ENCODE peak calls at places on chromosomes 2 and 18, in six cellular contexts. Z, Q, M, H, Y and N are unnamed samples.

GRCh38 chr18:49841236-49842217 is 28.2 kb upstream of the ACAA2 start:
- DNase-seq in Y (no peak), Z (no peak), H (no peak), Q (no peak), M (no peak), N (no peak)

GRCh38 chr18:41146301-41146700 is 808.7 kb upstream of the PIK3C3 start:
- DNase-seq in H (no peak), Y (no peak), Z (no peak), Q (no peak), M (no peak), N (no peak)

GRCh38 chr2:10254373-10255188 is 48.1 kb upstream of the HPCAL1 start:
- DNase-seq in H (peak), Q (no peak), Z (no peak), Y (no peak), M (peak), N (peak)

GRCh38 chr2:36707050-36707449 is 10.5 kb downstream of the VIT start:
- DNase-seq in M (peak), H (peak), Y (no peak), Z (no peak), Q (no peak), N (no peak)

GRCh38 chr2:231930601-231931281 is 4.5 kb upstream of the NPPC start:
- DNase-seq in Z (no peak), M (no peak), Q (no peak), H (no peak), Y (no peak), N (no peak)

GRCh38 chr2:204437815-204438766 is 107.2 kb upstream of the PARD3B start:
- DNase-seq in Y (no peak), M (no peak), Q (peak), H (no peak), Z (no peak), N (no peak)

GRCh38 chr2:174397773-174398172 is 2.2 kb downstream of the SCRN3 start:
- DNase-seq in Z (no peak), H (no peak), Y (no peak), Q (no peak), M (no peak), N (no peak)

GRCh38 chr18:49814147-49814499 is 790 bp upstream of the ACAA2 start:
- DNase-seq in Y (no peak), H (peak), Z (peak), M (peak), Q (peak), N (peak)

GRCh38 chr2:181885096-181885495 is 6.4 kb upstream of the ITPRID2 start:
- DNase-seq in Y (no peak), M (no peak), Z (no peak), H (no peak), Q (no peak), N (no peak)

GRCh38 chr2:109129356-109129920 is 433 bp downstream of the SH3RF3 start:
- DNase-seq in Y (no peak), Q (no peak), H (no peak), Z (peak), M (no peak), N (peak)

GRCh38 chr2:148928395-148928794 is 53.4 kb downstream of the KIF5C start:
- DNase-seq in Y (no peak), Z (no peak), M (no peak), H (no peak), Q (no peak), N (no peak)

GRCh38 chr18:35376393-35376741 is 770 bp downstream of the ZNF396 start:
- DNase-seq in M (no peak), H (peak), Z (no peak), Y (no peak), Q (no peak), N (no peak)

GRCh38 chr2:47503481-47504070 is 100.6 kb downstream of the MSH2 start:
- DNase-seq in Q (no peak), Y (peak), Z (no peak), M (no peak), H (no peak), N (no peak)

GRCh38 chr2:197205590-197206215 is 104.9 kb downstream of the ANKRD44 start:
- DNase-seq in Q (no peak), M (no peak), Z (no peak), Y (peak), H (no peak), N (no peak)

GRCh38 chr2:72994991-72995380 is 76.5 kb downstream of the SFXN5 start:
- DNase-seq in M (no peak), Q (no peak), Y (no peak), H (no peak), Z (no peak), N (no peak)

GRCh38 chr2:46690825-46691224 is 211.5 kb downstream of the TMEM247 start:
- DNase-seq in Q (peak), M (peak), Z (no peak), H (peak), Y (no peak), N (peak)

GRCh38 chr2:209614630-209615369 is 156.8 kb upstream of the UNC80 start:
- DNase-seq in M (no peak), Q (no peak), H (no peak), Y (no peak), Z (no peak), N (no peak)

GRCh38 chr2:12728221-12728777 is 11.6 kb downstream of the TRIB2 start:
- DNase-seq in Z (no peak), H (no peak), Y (peak), Q (no peak), M (no peak), N (no peak)

GRCh38 chr2:12726271-12726670 is 9.5 kb downstream of the TRIB2 start:
- DNase-seq in H (no peak), Q (no peak), Z (no peak), Y (no peak), M (no peak), N (no peak)

GRCh38 chr2:12725238-12726187 is 8.8 kb downstream of the TRIB2 start:
- DNase-seq in Z (no peak), H (no peak), M (no peak), Q (no peak), Y (no peak), N (no peak)

GRCh38 chr2:12727085-12727484 is 10.3 kb downstream of the TRIB2 start:
- DNase-seq in Z (no peak), H (no peak), Q (no peak), M (no peak), Y (no peak), N (no peak)

DNA sequence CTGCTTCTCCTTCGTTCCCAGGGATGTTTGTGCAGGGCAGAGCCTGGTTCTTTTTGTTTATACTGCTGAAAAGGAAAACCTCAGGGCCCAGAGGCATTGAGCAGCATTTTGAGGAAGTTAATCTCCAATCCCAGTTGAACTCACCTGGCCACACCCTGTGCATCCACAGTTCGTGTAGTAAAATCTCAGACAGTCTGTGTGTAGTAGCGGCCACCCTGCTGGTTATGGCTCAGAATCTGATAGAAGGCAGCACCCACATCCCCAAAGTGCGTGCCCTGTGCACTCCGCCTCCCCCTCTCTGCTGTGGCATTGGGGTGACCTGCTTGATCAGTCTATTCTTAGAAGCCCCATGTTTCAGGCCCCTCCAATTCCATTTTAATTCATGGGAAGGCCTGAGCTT is 10.9 kb downstream of the TRIB2 start:
- DNase-seq in H (no peak), M (no peak), Z (no peak), Q (no peak), Y (no peak), N (no peak)
- TF ChIP-seq BHLHE40 in H (no peak), M (no peak), Z (no peak), Q (no peak), Y (no peak), N (no peak)

GRCh38 chr2:8426577-8426976 is 255.3 kb upstream of the ID2 start:
- DNase-seq in Q (no peak), Z (no peak), Y (no peak), M (no peak), H (no peak), N (no peak)

GRCh38 chr2:8424997-8425900 is 256.6 kb upstream of the ID2 start:
- DNase-seq in Q (no peak), M (no peak), Z (no peak), H (no peak), Y (peak), N (no peak)

GRCh38 chr2:8430628-8431027 is 251.2 kb upstream of the ID2 start:
- DNase-seq in Y (no peak), H (no peak), Z (no peak), Q (no peak), M (no peak), N (no peak)

GRCh38 chr2:8431446-8432125 is 250.3 kb upstream of the ID2 start:
- DNase-seq in Z (no peak), H (no peak), Y (no peak), Q (no peak), M (no peak), N (no peak)

GRCh38 chr2:8427211-8427610 is 254.6 kb upstream of the ID2 start:
- DNase-seq in Q (no peak), H (no peak), Z (no peak), Y (no peak), M (no peak), N (no peak)
- TF ChIP-seq BHLHE40 in Q (no peak), H (no peak), Z (no peak), Y (no peak), M (no peak), N (no peak)

GRCh38 chr2:19320813-19321212 is 37.6 kb downstream of the OSR1 start:
- DNase-seq in Y (no peak), H (no peak), Q (no peak), Z (no peak), M (peak), N (no peak)

GRCh38 chr2:19319064-19319463 is 39.4 kb downstream of the OSR1 start:
- DNase-seq in Q (no peak), Z (no peak), M (no peak), H (no peak), Y (no peak), N (no peak)

GRCh38 chr2:19319698-19320097 is 38.7 kb downstream of the OSR1 start:
- DNase-seq in M (no peak), H (no peak), Z (no peak), Y (no peak), Q (no peak), N (no peak)

DNA sequence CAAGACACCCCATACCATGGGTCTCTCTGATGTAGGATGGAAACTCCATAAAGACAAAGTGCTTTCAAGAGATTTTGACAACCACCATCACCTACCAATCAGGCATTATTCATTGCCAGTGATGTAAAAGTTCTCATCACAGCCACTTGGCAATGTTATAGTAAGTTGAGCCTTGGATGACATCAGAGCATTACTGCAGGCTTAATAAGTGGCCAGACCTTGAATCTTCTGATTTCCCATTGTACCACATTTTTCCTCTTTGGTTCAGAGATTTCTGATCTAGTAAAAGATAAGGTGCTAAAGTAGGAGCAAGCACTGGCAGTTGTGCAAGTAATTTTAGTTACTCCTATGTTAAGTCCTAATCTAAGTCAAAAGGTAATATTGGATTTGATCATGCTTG is 36.5 kb downstream of the OSR1 start:
- DNase-seq in Y (no peak), H (no peak), Z (no peak), M (peak), Q (peak), N (no peak)
- TF ChIP-seq BHLHE40 in Y (no peak), H (no peak), Z (no peak), M (no peak), Q (no peak), N (no peak)

GRCh38 chr18:73752546-73752945 is 395.1 kb downstream of the FBXO15 start:
- DNase-seq in H (no peak), Z (no peak), Q (no peak), Y (no peak), M (peak), N (no peak)
- TF ChIP-seq BHLHE40 in H (no peak), Z (no peak), Q (no peak), Y (no peak), M (no peak), N (no peak)

GRCh38 chr2:68727698-68728375 is 6.8 kb upstream of the ARHGAP25 start:
- DNase-seq in Q (no peak), Z (no peak), M (peak), H (no peak), Y (no peak), N (no peak)

GRCh38 chr2:68722712-68723111 is 11.9 kb upstream of the ARHGAP25 start:
- DNase-seq in Q (peak), M (no peak), H (peak), Y (no peak), Z (no peak), N (no peak)

GRCh38 chr2:68730828-68731227 is 3.8 kb upstream of the ARHGAP25 start:
- DNase-seq in M (peak), Z (no peak), Y (no peak), Q (no peak), H (no peak), N (peak)

GRCh38 chr2:68726100-68726499 is 8.5 kb upstream of the ARHGAP25 start:
- DNase-seq in Q (no peak), H (no peak), Y (no peak), M (no peak), Z (no peak), N (no peak)

GRCh38 chr2:68726608-68727367 is 7.8 kb upstream of the ARHGAP25 start:
- DNase-seq in Y (peak), M (no peak), Z (no peak), H (no peak), Q (no peak), N (no peak)
- TF ChIP-seq BHLHE40 in Y (peak), M (no peak), Z (no peak), H (no peak), Q (no peak), N (no peak)

GRCh38 chr2:163604941-163605555 is 130.8 kb downstream of the FIGN start:
- DNase-seq in Z (no peak), Y (no peak), H (no peak), Q (no peak), M (peak), N (no peak)
- TF ChIP-seq BHLHE40 in Z (no peak), Y (no peak), H (no peak), Q (no peak), M (no peak), N (no peak)

GRCh38 chr2:32360416-32360815 is 3.6 kb downstream of the BIRC6 start:
- DNase-seq in Z (no peak), M (peak), Q (no peak), H (no peak), Y (no peak), N (no peak)

GRCh38 chr2:32355976-32356734 is 668 bp upstream of the BIRC6 start:
- DNase-seq in Y (no peak), M (no peak), H (no peak), Z (no peak), Q (no peak), N (no peak)

GRCh38 chr2:32363588-32363987 is 6.8 kb downstream of the BIRC6 start:
- DNase-seq in Z (no peak), H (no peak), M (no peak), Y (no peak), Q (no peak), N (no peak)

GRCh38 chr2:32356735-32357544 is at the start of gene BIRC6:
- DNase-seq in Q (peak), Y (peak), M (peak), Z (peak), H (peak), N (peak)

GRCh38 chr2:32357545-32358482 is 991 bp downstream of the BIRC6 start:
- DNase-seq in Z (peak), Y (no peak), M (peak), Q (peak), H (peak), N (peak)
- TF ChIP-seq BHLHE40 in Z (no peak), Y (no peak), M (no peak), Q (no peak), H (no peak), N (no peak)

GRCh38 chr2:39516347-39517101 is 79.4 kb upstream of the MAP4K3 start:
- DNase-seq in Y (no peak), M (peak), Q (peak), Z (no peak), H (no peak), N (no peak)
- TF ChIP-seq BHLHE40 in Y (no peak), M (no peak), Q (no peak), Z (no peak), H (no peak), N (no peak)

DNA sequence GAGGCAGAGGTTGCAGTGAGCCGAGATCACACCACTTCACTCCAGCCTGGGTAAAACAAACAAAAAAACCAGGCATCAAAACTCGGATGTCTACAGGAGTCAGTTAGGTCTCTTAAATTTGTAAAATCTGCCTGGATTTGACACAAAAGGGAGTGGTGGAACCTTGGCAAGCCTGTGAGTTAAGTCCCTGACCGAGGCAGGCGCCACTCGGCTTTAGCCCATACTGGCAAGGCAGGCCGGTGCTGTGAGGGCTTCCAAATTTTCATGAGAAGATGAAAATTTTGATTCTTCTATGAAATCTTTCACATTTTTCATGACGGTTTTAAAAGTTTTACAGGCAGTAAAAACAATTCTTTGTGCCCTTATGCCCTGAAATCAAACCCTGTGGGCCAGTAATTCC is 165.8 kb downstream of the FMNL2 start:
- DNase-seq in Y (no peak), H (no peak), M (no peak), Z (no peak), Q (no peak), N (no peak)
- TF ChIP-seq BHLHE40 in Y (no peak), H (no peak), M (no peak), Z (no peak), Q (no peak), N (no peak)

DNA sequence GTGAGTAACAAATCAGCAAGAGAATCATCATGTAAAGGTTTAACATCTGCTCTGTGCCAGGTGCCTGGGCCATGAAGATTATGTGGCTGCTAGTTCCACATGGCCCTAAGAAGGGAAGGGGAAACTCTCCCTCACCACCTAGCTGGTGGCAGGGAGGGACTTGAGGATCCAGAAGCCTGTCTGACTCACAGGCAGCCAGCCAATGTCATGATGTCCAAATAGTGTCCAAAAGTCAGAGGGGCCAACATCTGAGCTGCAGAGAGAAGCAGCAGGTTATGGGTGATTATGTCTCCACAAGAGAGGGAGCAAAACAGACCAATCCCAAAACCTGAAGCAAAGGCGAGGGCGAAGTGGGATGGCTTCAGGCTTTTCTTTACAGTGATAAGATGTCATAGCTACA is 61.9 kb upstream of the SPP2 start:
- DNase-seq in Z (no peak), H (no peak), Q (no peak), M (no peak), Y (no peak), N (no peak)
- TF ChIP-seq BHLHE40 in Z (no peak), H (no peak), Q (no peak), M (no peak), Y (no peak), N (no peak)